ENCODE peak calls at places on chromosome 16, in six cellular contexts. H, P, A, V, Y and G are unnamed samples.

GRCh38 chr16:48942996-48943395 is 333.0 kb upstream of the N4BP1 start:
- DNase-seq in P (no peak), Y (no peak), A (no peak), H (no peak), V (no peak), G (no peak)

GRCh38 chr16:56478228-56479049 is 27.1 kb downstream of the OGFOD1 start:
- DNase-seq in A (no peak), P (no peak), H (no peak), V (no peak), Y (no peak), G (no peak)

GRCh38 chr16:5776876-5777275 is 679.3 kb upstream of the EEF2KMT start:
- DNase-seq in P (no peak), A (no peak), H (no peak), Y (no peak), V (no peak), G (no peak)

GRCh38 chr16:56263711-56264608 is 72.7 kb downstream of the GNAO1 start:
- DNase-seq in H (no peak), V (no peak), Y (no peak), P (no peak), A (no peak), G (no peak)

GRCh38 chr16:88130016-88130415 is 178.8 kb downstream of the BANP start:
- DNase-seq in Y (no peak), P (no peak), A (no peak), V (no peak), H (no peak), G (no peak)

GRCh38 chr16:78499399-78499798 is 399.9 kb downstream of the WWOX start:
- DNase-seq in V (no peak), A (no peak), P (no peak), H (no peak), Y (no peak), G (no peak)

GRCh38 chr16:1258218-1258587 is 2.3 kb downstream of the TPSD1 start:
- DNase-seq in P (no peak), V (no peak), Y (no peak), H (no peak), A (no peak), G (no peak)

GRCh38 chr16:11791144-11791828 is 5.8 kb downstream of the ZC3H7A start:
- DNase-seq in Y (no peak), H (no peak), P (no peak), V (no peak), A (no peak), G (no peak)